ENCODE peak calls at places on chromosome 1, in nine cellular contexts. One of them, this sample, is unnamed.

GRCh38 chr1:228804640-228805413 is 69.5 kb downstream of the RHOU start:
- DNase-seq in endothelial cell: no peak
- DNase-seq in fibroblast of lung: no peak
- DNase-seq in transverse colon: no peak
- DNase-seq in body of pancreas: no peak
- DNase-seq in AG09319: no peak
- DNase-seq in neural crest cell: no peak
- DNase-seq in HFFc6: no peak
- DNase-seq in osteocyte: no peak
- DNase-seq in this sample: no peak

GRCh38 chr1:187264995-187265602 is 436.4 kb downstream of the PLA2G4A start:
- DNase-seq in HFFc6: peak
- DNase-seq in neural crest cell: peak
- DNase-seq in AG09319: no peak
- DNase-seq in fibroblast of lung: peak
- DNase-seq in body of pancreas: peak
- DNase-seq in transverse colon: no peak
- DNase-seq in osteocyte: no peak
- DNase-seq in endothelial cell: peak
- DNase-seq in this sample: peak

GRCh38 chr1:85058781-85059180 is 10.5 kb upstream of the MCOLN3 start:
- DNase-seq in AG09319: no peak
- DNase-seq in neural crest cell: no peak
- DNase-seq in HFFc6: no peak
- DNase-seq in endothelial cell: no peak
- DNase-seq in transverse colon: no peak
- DNase-seq in fibroblast of lung: no peak
- DNase-seq in body of pancreas: no peak
- DNase-seq in osteocyte: no peak
- DNase-seq in this sample: no peak

GRCh38 chr1:8373547-8374270 is 55.8 kb downstream of the SLC45A1 start:
- DNase-seq in fibroblast of lung: peak
- DNase-seq in osteocyte: no peak
- DNase-seq in transverse colon: peak
- DNase-seq in neural crest cell: no peak
- DNase-seq in endothelial cell: no peak
- DNase-seq in body of pancreas: peak
- DNase-seq in HFFc6: peak
- DNase-seq in AG09319: no peak
- DNase-seq in this sample: no peak

GRCh38 chr1:8317647-8318360 is at the start of gene SLC45A1:
- DNase-seq in fibroblast of lung: peak
- DNase-seq in osteocyte: no peak
- DNase-seq in endothelial cell: peak
- DNase-seq in body of pancreas: peak
- DNase-seq in transverse colon: peak
- DNase-seq in neural crest cell: peak
- DNase-seq in HFFc6: peak
- DNase-seq in AG09319: no peak
- DNase-seq in this sample: peak

GRCh38 chr1:168100315-168101002 is 36.3 kb downstream of the GPR161 start:
- DNase-seq in body of pancreas: no peak
- DNase-seq in osteocyte: no peak
- DNase-seq in neural crest cell: no peak
- DNase-seq in fibroblast of lung: no peak
- DNase-seq in AG09319: no peak
- DNase-seq in HFFc6: no peak
- DNase-seq in endothelial cell: no peak
- DNase-seq in transverse colon: no peak
- DNase-seq in this sample: no peak

GRCh38 chr1:212688338-212689047 is 11.1 kb downstream of the BATF3 start:
- DNase-seq in fibroblast of lung: peak
- DNase-seq in HFFc6: no peak
- DNase-seq in body of pancreas: no peak
- DNase-seq in osteocyte: no peak
- DNase-seq in neural crest cell: no peak
- DNase-seq in AG09319: no peak
- DNase-seq in endothelial cell: no peak
- DNase-seq in transverse colon: no peak
- DNase-seq in this sample: no peak

GRCh38 chr1:31627301-31627929 is 9.9 kb downstream of the HCRTR1 start:
- DNase-seq in AG09319: no peak
- DNase-seq in endothelial cell: no peak
- DNase-seq in HFFc6: no peak
- DNase-seq in fibroblast of lung: peak
- DNase-seq in osteocyte: no peak
- DNase-seq in body of pancreas: peak
- DNase-seq in neural crest cell: no peak
- DNase-seq in transverse colon: peak
- DNase-seq in this sample: no peak

GRCh38 chr1:67555487-67556296 is 125.5 kb upstream of the SERBP1 start:
- DNase-seq in HFFc6: no peak
- DNase-seq in body of pancreas: no peak
- DNase-seq in osteocyte: no peak
- DNase-seq in endothelial cell: no peak
- DNase-seq in neural crest cell: no peak
- DNase-seq in AG09319: no peak
- DNase-seq in transverse colon: no peak
- DNase-seq in fibroblast of lung: no peak
- DNase-seq in this sample: no peak

GRCh38 chr1:14441302-14441741 is 157.2 kb upstream of the KAZN start:
- DNase-seq in neural crest cell: no peak
- DNase-seq in endothelial cell: no peak
- DNase-seq in transverse colon: no peak
- DNase-seq in AG09319: peak
- DNase-seq in fibroblast of lung: peak
- DNase-seq in HFFc6: no peak
- DNase-seq in osteocyte: no peak
- DNase-seq in body of pancreas: no peak
- DNase-seq in this sample: no peak

GRCh38 chr1:27436204-27437159 is 44.1 kb downstream of the GPR3 start:
- DNase-seq in transverse colon: peak
- DNase-seq in AG09319: no peak
- DNase-seq in body of pancreas: no peak
- DNase-seq in osteocyte: no peak
- DNase-seq in HFFc6: peak
- DNase-seq in fibroblast of lung: peak
- DNase-seq in neural crest cell: no peak
- DNase-seq in endothelial cell: no peak
- DNase-seq in this sample: no peak

GRCh38 chr1:156926175-156926574 is 5.7 kb downstream of the LRRC71 start:
- DNase-seq in endothelial cell: no peak
- DNase-seq in body of pancreas: peak
- DNase-seq in HFFc6: peak
- DNase-seq in fibroblast of lung: peak
- DNase-seq in transverse colon: peak
- DNase-seq in AG09319: no peak
- DNase-seq in osteocyte: no peak
- DNase-seq in neural crest cell: no peak
- DNase-seq in this sample: no peak

GRCh38 chr1:198056255-198056654 is 100.5 kb upstream of the NEK7 start:
- DNase-seq in HFFc6: no peak
- DNase-seq in osteocyte: no peak
- DNase-seq in transverse colon: no peak
- DNase-seq in endothelial cell: peak
- DNase-seq in body of pancreas: peak
- DNase-seq in AG09319: no peak
- DNase-seq in fibroblast of lung: no peak
- DNase-seq in neural crest cell: no peak
- DNase-seq in this sample: no peak
- TF ChIP-seq CTCF in HFFc6: peak
- TF ChIP-seq CTCF in osteocyte: no peak
- TF ChIP-seq CTCF in transverse colon: no peak
- TF ChIP-seq CTCF in endothelial cell: peak
- TF ChIP-seq CTCF in body of pancreas: no peak
- TF ChIP-seq CTCF in AG09319: no peak
- TF ChIP-seq CTCF in fibroblast of lung: no peak
- TF ChIP-seq CTCF in neural crest cell: peak
- TF ChIP-seq CTCF in this sample: peak

GRCh38 chr1:154961497-154962237 is at the start of gene PYGO2:
- DNase-seq in fibroblast of lung: peak
- DNase-seq in transverse colon: peak
- DNase-seq in osteocyte: peak
- DNase-seq in HFFc6: peak
- DNase-seq in body of pancreas: peak
- DNase-seq in neural crest cell: peak
- DNase-seq in endothelial cell: peak
- DNase-seq in AG09319: no peak
- DNase-seq in this sample: peak
- TF ChIP-seq CTCF in fibroblast of lung: peak
- TF ChIP-seq CTCF in transverse colon: peak
- TF ChIP-seq CTCF in osteocyte: peak
- TF ChIP-seq CTCF in HFFc6: peak
- TF ChIP-seq CTCF in body of pancreas: peak
- TF ChIP-seq CTCF in neural crest cell: peak
- TF ChIP-seq CTCF in endothelial cell: peak
- TF ChIP-seq CTCF in AG09319: no peak
- TF ChIP-seq CTCF in this sample: peak

DNA sequence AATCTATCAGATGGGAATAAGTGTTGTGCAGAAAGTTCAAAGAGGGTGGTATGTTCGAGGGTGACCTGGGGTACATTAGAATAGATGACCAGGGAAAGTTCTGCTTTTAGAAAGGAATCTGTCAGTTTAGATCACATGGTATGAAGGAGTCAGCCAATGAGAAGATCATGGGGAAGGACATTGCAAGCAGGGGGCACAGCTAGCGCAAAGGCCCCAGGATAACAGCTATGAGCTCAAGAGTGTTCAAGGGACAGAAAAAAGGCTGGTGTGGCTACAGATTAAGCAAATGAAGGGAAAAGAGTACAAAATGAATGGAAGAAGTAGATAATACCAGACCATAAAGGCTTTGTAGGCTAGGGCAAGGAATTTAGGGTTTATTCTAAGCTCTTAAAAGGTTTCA is 8.6 kb downstream of the LEPR start:
- DNase-seq in endothelial cell: no peak
- DNase-seq in neural crest cell: no peak
- DNase-seq in body of pancreas: no peak
- DNase-seq in transverse colon: no peak
- DNase-seq in fibroblast of lung: no peak
- DNase-seq in AG09319: no peak
- DNase-seq in HFFc6: no peak
- DNase-seq in osteocyte: no peak
- DNase-seq in this sample: no peak
- TF ChIP-seq CTCF in endothelial cell: no peak
- TF ChIP-seq CTCF in neural crest cell: no peak
- TF ChIP-seq CTCF in body of pancreas: no peak
- TF ChIP-seq CTCF in transverse colon: no peak
- TF ChIP-seq CTCF in fibroblast of lung: no peak
- TF ChIP-seq CTCF in AG09319: no peak
- TF ChIP-seq CTCF in HFFc6: no peak
- TF ChIP-seq CTCF in osteocyte: no peak
- TF ChIP-seq CTCF in this sample: no peak

GRCh38 chr1:40182956-40183710 is 21.9 kb downstream of the RLF start:
- DNase-seq in AG09319: no peak
- DNase-seq in fibroblast of lung: peak
- DNase-seq in HFFc6: peak
- DNase-seq in neural crest cell: no peak
- DNase-seq in transverse colon: no peak
- DNase-seq in osteocyte: no peak
- DNase-seq in body of pancreas: no peak
- DNase-seq in endothelial cell: peak
- DNase-seq in this sample: no peak
- TF ChIP-seq CTCF in AG09319: peak
- TF ChIP-seq CTCF in fibroblast of lung: peak
- TF ChIP-seq CTCF in HFFc6: peak
- TF ChIP-seq CTCF in neural crest cell: peak
- TF ChIP-seq CTCF in transverse colon: no peak
- TF ChIP-seq CTCF in osteocyte: peak
- TF ChIP-seq CTCF in body of pancreas: peak
- TF ChIP-seq CTCF in endothelial cell: peak
- TF ChIP-seq CTCF in this sample: peak

GRCh38 chr1:18234790-18235242 is 127.2 kb downstream of the IGSF21 start:
- DNase-seq in fibroblast of lung: peak
- DNase-seq in AG09319: no peak
- DNase-seq in neural crest cell: peak
- DNase-seq in osteocyte: no peak
- DNase-seq in transverse colon: peak
- DNase-seq in HFFc6: peak
- DNase-seq in endothelial cell: peak
- DNase-seq in body of pancreas: peak
- DNase-seq in this sample: peak
- TF ChIP-seq CTCF in fibroblast of lung: peak
- TF ChIP-seq CTCF in AG09319: peak
- TF ChIP-seq CTCF in neural crest cell: peak
- TF ChIP-seq CTCF in osteocyte: peak
- TF ChIP-seq CTCF in transverse colon: peak
- TF ChIP-seq CTCF in HFFc6: peak
- TF ChIP-seq CTCF in endothelial cell: peak
- TF ChIP-seq CTCF in body of pancreas: peak
- TF ChIP-seq CTCF in this sample: peak

DNA sequence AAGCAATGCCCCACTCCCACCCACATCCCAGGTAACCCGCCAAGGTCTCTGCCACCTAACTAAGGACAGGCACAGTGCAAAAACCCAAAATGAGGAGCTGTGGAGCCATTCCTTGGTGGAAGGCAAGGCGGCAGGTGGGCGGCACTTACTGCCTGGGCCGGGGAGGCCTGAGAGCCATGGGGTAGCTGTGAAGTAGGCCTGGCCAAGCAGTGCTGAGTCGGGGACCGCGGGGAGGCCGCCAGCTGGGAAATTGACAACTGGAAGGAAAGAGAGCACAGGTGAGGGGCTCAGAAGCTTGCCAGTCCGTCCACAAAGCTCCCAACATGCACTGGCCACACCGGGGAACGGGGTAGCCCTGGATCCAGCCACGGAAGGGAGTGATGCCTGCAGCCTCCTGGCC is 85.3 kb downstream of the NPHP4 start:
- DNase-seq in AG09319: no peak
- DNase-seq in HFFc6: no peak
- DNase-seq in transverse colon: no peak
- DNase-seq in body of pancreas: no peak
- DNase-seq in osteocyte: peak
- DNase-seq in endothelial cell: no peak
- DNase-seq in fibroblast of lung: no peak
- DNase-seq in neural crest cell: no peak
- DNase-seq in this sample: no peak
- TF ChIP-seq CTCF in AG09319: no peak
- TF ChIP-seq CTCF in HFFc6: no peak
- TF ChIP-seq CTCF in transverse colon: no peak
- TF ChIP-seq CTCF in body of pancreas: no peak
- TF ChIP-seq CTCF in osteocyte: no peak
- TF ChIP-seq CTCF in endothelial cell: no peak
- TF ChIP-seq CTCF in fibroblast of lung: no peak
- TF ChIP-seq CTCF in neural crest cell: no peak
- TF ChIP-seq CTCF in this sample: no peak

GRCh38 chr1:2052096-2052569 is 1.9 kb downstream of the PRKCZ start:
- DNase-seq in HFFc6: no peak
- DNase-seq in AG09319: no peak
- DNase-seq in endothelial cell: no peak
- DNase-seq in transverse colon: no peak
- DNase-seq in body of pancreas: no peak
- DNase-seq in osteocyte: no peak
- DNase-seq in fibroblast of lung: no peak
- DNase-seq in neural crest cell: no peak
- DNase-seq in this sample: no peak
- TF ChIP-seq CTCF in HFFc6: no peak
- TF ChIP-seq CTCF in AG09319: no peak
- TF ChIP-seq CTCF in endothelial cell: no peak
- TF ChIP-seq CTCF in transverse colon: no peak
- TF ChIP-seq CTCF in body of pancreas: no peak
- TF ChIP-seq CTCF in osteocyte: no peak
- TF ChIP-seq CTCF in fibroblast of lung: no peak
- TF ChIP-seq CTCF in neural crest cell: no peak
- TF ChIP-seq CTCF in this sample: no peak

GRCh38 chr1:2985121-2985561 is 36.1 kb upstream of the ACTRT2 start:
- DNase-seq in HFFc6: no peak
- DNase-seq in AG09319: no peak
- DNase-seq in endothelial cell: no peak
- DNase-seq in fibroblast of lung: peak
- DNase-seq in neural crest cell: no peak
- DNase-seq in transverse colon: no peak
- DNase-seq in osteocyte: no peak
- DNase-seq in body of pancreas: no peak
- DNase-seq in this sample: no peak
- TF ChIP-seq CTCF in HFFc6: no peak
- TF ChIP-seq CTCF in AG09319: no peak
- TF ChIP-seq CTCF in endothelial cell: no peak
- TF ChIP-seq CTCF in fibroblast of lung: no peak
- TF ChIP-seq CTCF in neural crest cell: no peak
- TF ChIP-seq CTCF in transverse colon: no peak
- TF ChIP-seq CTCF in osteocyte: no peak
- TF ChIP-seq CTCF in body of pancreas: no peak
- TF ChIP-seq CTCF in this sample: no peak

This sample was measured in progenitor cell of endocrine pancreas.